ENCODE peak calls at places on chromosomes 2 and 18, in seven cellular contexts. One of them, this sample, is unnamed.

GRCh38 chr18:61782545-61782944 is 110.3 kb downstream of the RNF152 start:
- DNase-seq in endothelial cell: no peak
- DNase-seq in NB4: no peak
- DNase-seq in astrocyte: no peak
- DNase-seq in SK-N-SH: peak; percentile 59
- DNase-seq in heart right ventricle: no peak
- DNase-seq in mucosa of descending colon: no peak
- DNase-seq in this sample: no peak

GRCh38 chr2:171741189-171741588 is 53.9 kb downstream of the DYNC1I2 start:
- DNase-seq in endothelial cell: no peak
- DNase-seq in NB4: peak; percentile 22
- DNase-seq in astrocyte: peak; percentile 88
- DNase-seq in SK-N-SH: no peak
- DNase-seq in heart right ventricle: no peak
- DNase-seq in mucosa of descending colon: no peak
- DNase-seq in this sample: peak; percentile 45

GRCh38 chr18:6281874-6282273 is 132.8 kb downstream of the L3MBTL4 start:
- DNase-seq in endothelial cell: no peak
- DNase-seq in NB4: no peak
- DNase-seq in astrocyte: no peak
- DNase-seq in SK-N-SH: no peak
- DNase-seq in heart right ventricle: no peak
- DNase-seq in mucosa of descending colon: no peak
- DNase-seq in this sample: no peak

GRCh38 chr18:11747731-11748130 is 58.7 kb downstream of the GNAL start:
- DNase-seq in endothelial cell: no peak
- DNase-seq in NB4: no peak
- DNase-seq in astrocyte: no peak
- DNase-seq in SK-N-SH: peak; percentile 27
- DNase-seq in heart right ventricle: no peak
- DNase-seq in mucosa of descending colon: no peak
- DNase-seq in this sample: no peak

GRCh38 chr2:37472959-37473358 is 128.5 kb downstream of the QPCT start:
- DNase-seq in endothelial cell: no peak
- DNase-seq in NB4: no peak
- DNase-seq in astrocyte: peak; percentile 62
- DNase-seq in SK-N-SH: no peak
- DNase-seq in heart right ventricle: no peak
- DNase-seq in mucosa of descending colon: no peak
- DNase-seq in this sample: peak; percentile 48

GRCh38 chr2:46493971-46494250 is 14.5 kb downstream of the TMEM247 start:
- DNase-seq in endothelial cell: no peak
- DNase-seq in NB4: no peak
- DNase-seq in astrocyte: no peak
- DNase-seq in SK-N-SH: no peak
- DNase-seq in heart right ventricle: no peak
- DNase-seq in mucosa of descending colon: no peak
- DNase-seq in this sample: no peak

GRCh38 chr2:138395565-138396306 is 105.8 kb upstream of the SPOPL start:
- DNase-seq in endothelial cell: no peak
- DNase-seq in NB4: no peak
- DNase-seq in astrocyte: peak; percentile 56
- DNase-seq in SK-N-SH: no peak
- DNase-seq in heart right ventricle: no peak
- DNase-seq in mucosa of descending colon: no peak
- DNase-seq in this sample: peak; percentile 55

GRCh38 chr2:238784671-238785527 is 63.0 kb upstream of the TWIST2 start:
- DNase-seq in endothelial cell: peak; percentile 69
- DNase-seq in NB4: peak; percentile 71
- DNase-seq in astrocyte: peak; percentile 29
- DNase-seq in SK-N-SH: peak; percentile 79
- DNase-seq in heart right ventricle: peak; percentile 58
- DNase-seq in mucosa of descending colon: peak; percentile 66
- DNase-seq in this sample: peak; percentile 74

GRCh38 chr2:211455225-211455841 is 898.9 kb downstream of the CPS1 start:
- DNase-seq in endothelial cell: peak; percentile 53
- DNase-seq in NB4: peak; percentile 54
- DNase-seq in astrocyte: peak; percentile 6
- DNase-seq in SK-N-SH: peak; percentile 39
- DNase-seq in heart right ventricle: no peak
- DNase-seq in mucosa of descending colon: no peak
- DNase-seq in this sample: peak; percentile 27

GRCh38 chr2:219178377-219179175 is 501 bp downstream of the RETREG2 start:
- DNase-seq in endothelial cell: peak; percentile 54
- DNase-seq in NB4: peak; percentile 82
- DNase-seq in astrocyte: peak; percentile 7
- DNase-seq in SK-N-SH: peak; percentile 81
- DNase-seq in heart right ventricle: peak; percentile 66
- DNase-seq in mucosa of descending colon: peak; percentile 78
- DNase-seq in this sample: peak; percentile 14

GRCh38 chr2:236946871-236947270 is 138.8 kb upstream of the COPS8 start:
- DNase-seq in endothelial cell: no peak
- DNase-seq in NB4: no peak
- DNase-seq in astrocyte: peak; percentile 12
- DNase-seq in SK-N-SH: no peak
- DNase-seq in heart right ventricle: no peak
- DNase-seq in mucosa of descending colon: no peak
- DNase-seq in this sample: no peak

GRCh38 chr2:16584824-16585546 is 80.6 kb downstream of the CYRIA start:
- DNase-seq in endothelial cell: no peak
- DNase-seq in NB4: peak; percentile 13
- DNase-seq in astrocyte: no peak
- DNase-seq in SK-N-SH: no peak
- DNase-seq in heart right ventricle: no peak
- DNase-seq in mucosa of descending colon: no peak
- DNase-seq in this sample: no peak

GRCh38 chr2:13533524-13533922 is 816.8 kb downstream of the TRIB2 start:
- DNase-seq in endothelial cell: no peak
- DNase-seq in NB4: no peak
- DNase-seq in astrocyte: no peak
- DNase-seq in SK-N-SH: no peak
- DNase-seq in heart right ventricle: no peak
- DNase-seq in mucosa of descending colon: no peak
- DNase-seq in this sample: no peak

GRCh38 chr2:200225943-200226342 is 80.5 kb upstream of the SPATS2L start:
- DNase-seq in endothelial cell: no peak
- DNase-seq in NB4: no peak
- DNase-seq in astrocyte: no peak
- DNase-seq in SK-N-SH: no peak
- DNase-seq in heart right ventricle: no peak
- DNase-seq in mucosa of descending colon: no peak
- DNase-seq in this sample: no peak

GRCh38 chr2:193141998-193142397 is 947.3 kb upstream of the TMEFF2 start:
- DNase-seq in endothelial cell: no peak
- DNase-seq in NB4: no peak
- DNase-seq in astrocyte: no peak
- DNase-seq in SK-N-SH: no peak
- DNase-seq in heart right ventricle: no peak
- DNase-seq in mucosa of descending colon: no peak
- DNase-seq in this sample: no peak

GRCh38 chr2:45964226-45964841 is 312.9 kb downstream of the PRKCE start:
- DNase-seq in endothelial cell: no peak
- DNase-seq in NB4: no peak
- DNase-seq in astrocyte: peak; percentile 86
- DNase-seq in SK-N-SH: peak; percentile 78
- DNase-seq in heart right ventricle: peak; percentile 75
- DNase-seq in mucosa of descending colon: peak; percentile 94
- DNase-seq in this sample: peak; percentile 97

GRCh38 chr2:233713262-233713615 is 532 bp downstream of the UGT1A5 start:
- DNase-seq in endothelial cell: no peak
- DNase-seq in NB4: no peak
- DNase-seq in astrocyte: no peak
- DNase-seq in SK-N-SH: no peak
- DNase-seq in heart right ventricle: no peak
- DNase-seq in mucosa of descending colon: no peak
- DNase-seq in this sample: no peak

GRCh38 chr2:36773947-36774346 is 77.4 kb downstream of the VIT start:
- DNase-seq in endothelial cell: no peak
- DNase-seq in NB4: no peak
- DNase-seq in astrocyte: no peak
- DNase-seq in SK-N-SH: no peak
- DNase-seq in heart right ventricle: no peak
- DNase-seq in mucosa of descending colon: no peak
- DNase-seq in this sample: no peak

GRCh38 chr18:63177822-63178525 is 141.6 kb downstream of the BCL2 start:
- DNase-seq in endothelial cell: no peak
- DNase-seq in NB4: peak; percentile 89
- DNase-seq in astrocyte: no peak
- DNase-seq in SK-N-SH: no peak
- DNase-seq in heart right ventricle: no peak
- DNase-seq in mucosa of descending colon: peak; percentile 82
- DNase-seq in this sample: no peak

GRCh38 chr2:138432971-138433370 is 68.6 kb upstream of the SPOPL start:
- DNase-seq in endothelial cell: no peak
- DNase-seq in NB4: no peak
- DNase-seq in astrocyte: peak; percentile 42
- DNase-seq in SK-N-SH: no peak
- DNase-seq in heart right ventricle: no peak
- DNase-seq in mucosa of descending colon: no peak
- DNase-seq in this sample: no peak

GRCh38 chr2:81060971-81061370 is 756.4 kb upstream of the LRRTM1 start:
- DNase-seq in endothelial cell: no peak
- DNase-seq in NB4: no peak
- DNase-seq in astrocyte: no peak
- DNase-seq in SK-N-SH: no peak
- DNase-seq in heart right ventricle: no peak
- DNase-seq in mucosa of descending colon: no peak
- DNase-seq in this sample: no peak

GRCh38 chr2:231228223-231228622 is 29.8 kb downstream of the ARMC9 start:
- DNase-seq in endothelial cell: no peak
- DNase-seq in NB4: peak; percentile 21
- DNase-seq in astrocyte: no peak
- DNase-seq in SK-N-SH: no peak
- DNase-seq in heart right ventricle: no peak
- DNase-seq in mucosa of descending colon: no peak
- DNase-seq in this sample: no peak

GRCh38 chr2:74174909-74175308 is 3.8 kb downstream of the MOB1A start:
- DNase-seq in endothelial cell: no peak
- DNase-seq in NB4: no peak
- DNase-seq in astrocyte: no peak
- DNase-seq in SK-N-SH: no peak
- DNase-seq in heart right ventricle: no peak
- DNase-seq in mucosa of descending colon: no peak
- DNase-seq in this sample: no peak

GRCh38 chr2:74181739-74182138 is 3.1 kb upstream of the MOB1A start:
- DNase-seq in endothelial cell: no peak
- DNase-seq in NB4: peak; percentile 99
- DNase-seq in astrocyte: no peak
- DNase-seq in SK-N-SH: peak; percentile 41
- DNase-seq in heart right ventricle: no peak
- DNase-seq in mucosa of descending colon: no peak
- DNase-seq in this sample: no peak

GRCh38 chr2:74179063-74179865 is 585 bp upstream of the MOB1A start:
- DNase-seq in endothelial cell: no peak
- DNase-seq in NB4: no peak
- DNase-seq in astrocyte: no peak
- DNase-seq in SK-N-SH: no peak
- DNase-seq in heart right ventricle: no peak
- DNase-seq in mucosa of descending colon: peak; percentile 48
- DNase-seq in this sample: no peak

GRCh38 chr2:74177697-74178096 is 982 bp downstream of the MOB1A start:
- DNase-seq in endothelial cell: no peak
- DNase-seq in NB4: no peak
- DNase-seq in astrocyte: no peak
- DNase-seq in SK-N-SH: no peak
- DNase-seq in heart right ventricle: no peak
- DNase-seq in mucosa of descending colon: no peak
- DNase-seq in this sample: no peak

GRCh38 chr2:74178211-74179062 is at the start of gene MOB1A:
- DNase-seq in endothelial cell: peak; percentile 98
- DNase-seq in NB4: peak; percentile 100
- DNase-seq in astrocyte: peak; percentile 95
- DNase-seq in SK-N-SH: peak; percentile 97
- DNase-seq in heart right ventricle: peak; percentile 98
- DNase-seq in mucosa of descending colon: peak; percentile 99
- DNase-seq in this sample: peak; percentile 97
- TF ChIP-seq CTCF in endothelial cell: no peak
- TF ChIP-seq CTCF in NB4: no peak
- TF ChIP-seq CTCF in astrocyte: no peak
- TF ChIP-seq CTCF in SK-N-SH: no peak
- TF ChIP-seq CTCF in heart right ventricle: no peak
- TF ChIP-seq CTCF in mucosa of descending colon: no peak
- TF ChIP-seq CTCF in this sample: no peak

GRCh38 chr18:43422483-43422882 is 145.2 kb upstream of the SYT4 start:
- DNase-seq in endothelial cell: no peak
- DNase-seq in NB4: no peak
- DNase-seq in astrocyte: peak; percentile 3
- DNase-seq in SK-N-SH: peak; percentile 47
- DNase-seq in heart right ventricle: no peak
- DNase-seq in mucosa of descending colon: no peak
- DNase-seq in this sample: no peak
- TF ChIP-seq CTCF in endothelial cell: no peak
- TF ChIP-seq CTCF in NB4: no peak
- TF ChIP-seq CTCF in astrocyte: peak; percentile 13
- TF ChIP-seq CTCF in SK-N-SH: no peak
- TF ChIP-seq CTCF in heart right ventricle: no peak
- TF ChIP-seq CTCF in mucosa of descending colon: no peak
- TF ChIP-seq CTCF in this sample: no peak

GRCh38 chr2:181573140-181573736 is 83.7 kb downstream of the CERKL start:
- DNase-seq in endothelial cell: peak; percentile 35
- DNase-seq in NB4: peak; percentile 51
- DNase-seq in astrocyte: peak; percentile 16
- DNase-seq in SK-N-SH: peak; percentile 26
- DNase-seq in heart right ventricle: no peak
- DNase-seq in mucosa of descending colon: no peak
- DNase-seq in this sample: peak; percentile 44
- TF ChIP-seq CTCF in endothelial cell: peak; percentile 73
- TF ChIP-seq CTCF in NB4: peak; percentile 42
- TF ChIP-seq CTCF in astrocyte: peak; percentile 52
- TF ChIP-seq CTCF in SK-N-SH: peak; percentile 73
- TF ChIP-seq CTCF in heart right ventricle: peak; percentile 42
- TF ChIP-seq CTCF in mucosa of descending colon: no peak
- TF ChIP-seq CTCF in this sample: peak; percentile 83

DNA sequence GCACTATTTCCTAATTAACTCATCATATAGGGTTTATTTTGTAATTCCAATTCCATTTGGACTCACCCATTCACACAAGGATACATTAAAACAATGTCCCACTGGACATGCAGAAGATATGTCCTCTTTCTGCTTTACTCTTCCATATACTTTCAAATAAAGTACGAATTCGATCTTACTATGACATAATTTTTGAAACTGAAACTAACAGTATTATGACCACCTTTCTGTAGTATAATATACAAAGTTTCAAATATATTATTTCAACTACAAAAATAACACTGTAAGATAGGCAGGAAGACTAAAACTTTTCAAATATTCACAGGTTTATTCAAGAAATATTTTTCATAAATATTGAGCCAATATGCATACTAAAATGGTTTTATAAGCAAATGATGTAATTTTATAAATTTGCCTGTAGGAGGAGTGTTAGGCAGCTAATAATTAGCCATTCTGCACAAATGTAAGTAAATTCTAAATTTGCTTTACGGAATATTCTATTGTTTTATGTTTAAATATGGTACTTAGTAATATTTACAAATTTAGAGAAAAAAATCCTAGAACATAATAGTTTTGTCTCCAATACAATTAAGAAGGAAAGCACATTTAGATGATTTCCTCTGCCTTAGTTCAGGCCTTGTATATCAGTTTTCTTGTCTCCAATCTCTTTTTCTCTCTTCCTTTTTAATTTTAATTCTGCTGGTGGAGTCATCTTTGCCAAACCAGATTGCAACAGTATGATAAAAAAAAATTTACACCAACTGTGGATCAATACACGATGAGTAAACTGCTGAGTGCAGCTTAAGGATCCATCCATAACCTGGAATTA is 85.9 kb downstream of the CERKL start:
- DNase-seq in endothelial cell: no peak
- DNase-seq in NB4: peak; percentile 31
- DNase-seq in astrocyte: no peak
- DNase-seq in SK-N-SH: no peak
- DNase-seq in heart right ventricle: no peak
- DNase-seq in mucosa of descending colon: no peak
- DNase-seq in this sample: no peak
- TF ChIP-seq CTCF in endothelial cell: peak; percentile 65
- TF ChIP-seq CTCF in NB4: peak; percentile 9
- TF ChIP-seq CTCF in astrocyte: peak; percentile 28
- TF ChIP-seq CTCF in SK-N-SH: peak; percentile 58
- TF ChIP-seq CTCF in heart right ventricle: peak; percentile 29
- TF ChIP-seq CTCF in mucosa of descending colon: no peak
- TF ChIP-seq CTCF in this sample: peak; percentile 73

This sample was measured in HFFc6.